ENCODE peak calls at places on chromosomes 11 and 22, in seven cellular contexts. A, B, P, N, Q, Y and V are unnamed samples.

GRCh38 chr11:128629516-128630106 is 42.3 kb upstream of the ETS1 start:
- DNase-seq in A (no peak), B (no peak), P (no peak), N (no peak), Q (no peak), Y (peak; percentile 70), V (no peak)

GRCh38 chr11:71252782-71253730 is 679 bp upstream of the SHANK2 start:
- DNase-seq in A (no peak), B (no peak), P (peak; percentile 46), N (peak; percentile 94), Q (no peak), Y (no peak), V (peak; percentile 81)

GRCh38 chr11:112087212-112087611 is 539 bp downstream of the SDHD start:
- DNase-seq in A (no peak), B (no peak), P (no peak), N (no peak), Q (no peak), Y (no peak), V (no peak)

GRCh38 chr11:84905411-84905810 is 721.7 kb downstream of the DLG2 start:
- DNase-seq in A (peak; percentile 13), B (no peak), P (no peak), N (no peak), Q (no peak), Y (no peak), V (no peak)

GRCh38 chr11:62242021-62242420 is at the start of gene SCGB1D2:
- DNase-seq in A (peak; percentile 74), B (no peak), P (no peak), N (no peak), Q (no peak), Y (no peak), V (no peak)

GRCh38 chr11:119615003-119615878 is 113.8 kb downstream of the NECTIN1 start:
- DNase-seq in A (peak; percentile 67), B (no peak), P (no peak), N (peak; percentile 84), Q (no peak), Y (no peak), V (peak; percentile 34)

GRCh38 chr11:71176812-71177211 is 75.6 kb downstream of the SHANK2 start:
- DNase-seq in A (no peak), B (no peak), P (no peak), N (peak; percentile 17), Q (no peak), Y (no peak), V (no peak)

GRCh38 chr22:26406118-26406517 is 22.9 kb upstream of the ASPHD2 start:
- DNase-seq in A (no peak), B (no peak), P (no peak), N (no peak), Q (no peak), Y (no peak), V (no peak)

GRCh38 chr11:125952973-125953372 is 7.1 kb downstream of the VSIG10L2 start:
- DNase-seq in A (peak; percentile 48), B (peak; percentile 92), P (no peak), N (no peak), Q (no peak), Y (no peak), V (peak; percentile 84)

GRCh38 chr11:1839924-1840779 is 1.4 kb downstream of the TNNI2 start:
- DNase-seq in A (no peak), B (no peak), P (peak; percentile 69), N (no peak), Q (no peak), Y (no peak), V (no peak)

GRCh38 chr11:13333456-13333957 is 55.9 kb downstream of the BMAL1 start:
- DNase-seq in A (peak; percentile 84), B (no peak), P (no peak), N (no peak), Q (no peak), Y (no peak), V (no peak)

GRCh38 chr11:29282088-29282487 is 734.7 kb downstream of the KCNA4 start:
- DNase-seq in A (peak; percentile 96), B (no peak), P (no peak), N (peak; percentile 92), Q (no peak), Y (no peak), V (no peak)

GRCh38 chr11:64233913-64234839 is at the start of gene VEGFB:
- DNase-seq in A (peak; percentile 58), B (peak; percentile 91), P (peak; percentile 72), N (peak; percentile 58), Q (no peak), Y (peak; percentile 94), V (peak; percentile 91)

GRCh38 chr11:87779276-87780067 is 395.8 kb downstream of the RAB38 start:
- DNase-seq in A (no peak), B (no peak), P (no peak), N (no peak), Q (no peak), Y (no peak), V (no peak)

GRCh38 chr11:23359297-23359696 is 499.0 kb upstream of the CCDC179 start:
- DNase-seq in A (peak; percentile 0), B (no peak), P (no peak), N (peak; percentile 88), Q (no peak), Y (no peak), V (no peak)

GRCh38 chr11:106787454-106787853 is 230.8 kb downstream of the GUCY1A2 start:
- DNase-seq in A (no peak), B (no peak), P (no peak), N (no peak), Q (no peak), Y (no peak), V (no peak)

GRCh38 chr11:68003846-68004550 is at the start of gene UNC93B1:
- DNase-seq in A (peak; percentile 83), B (peak; percentile 94), P (peak; percentile 92), N (peak; percentile 78), Q (peak; percentile 70), Y (peak; percentile 96), V (peak; percentile 97)

GRCh38 chr11:76805206-76805913 is 22.2 kb downstream of the TSKU start:
- DNase-seq in A (peak; percentile 41), B (no peak), P (peak; percentile 28), N (peak; percentile 71), Q (no peak), Y (peak; percentile 87), V (peak; percentile 62)

GRCh38 chr11:134802116-134802515 is 390.1 kb upstream of the B3GAT1 start:
- DNase-seq in A (no peak), B (no peak), P (no peak), N (no peak), Q (no peak), Y (no peak), V (no peak)

GRCh38 chr11:111376453-111376871 is 2.6 kb downstream of the POU2AF1 start:
- DNase-seq in A (peak; percentile 65), B (no peak), P (no peak), N (no peak), Q (no peak), Y (peak; percentile 71), V (no peak)

GRCh38 chr11:102318469-102318868 is 1.2 kb downstream of the BIRC3 start:
- DNase-seq in A (peak; percentile 87), B (no peak), P (no peak), N (no peak), Q (no peak), Y (peak; percentile 84), V (no peak)

GRCh38 chr22:30114356-30114755 is 34.1 kb downstream of the HORMAD2 start:
- DNase-seq in A (no peak), B (no peak), P (no peak), N (peak; percentile 7), Q (no peak), Y (no peak), V (no peak)

GRCh38 chr22:32600184-32600583 is 125.6 kb downstream of the FBXO7 start:
- DNase-seq in A (no peak), B (no peak), P (no peak), N (no peak), Q (no peak), Y (no peak), V (no peak)

GRCh38 chr11:85076535-85077330 is 550.4 kb downstream of the DLG2 start:
- DNase-seq in A (peak; percentile 29), B (no peak), P (no peak), N (no peak), Q (no peak), Y (no peak), V (no peak)

GRCh38 chr22:22167791-22168189 is 76.8 kb upstream of the VPREB1 start:
- DNase-seq in A (no peak), B (no peak), P (no peak), N (no peak), Q (no peak), Y (no peak), V (no peak)

GRCh38 chr11:13339196-13340153 is 61.9 kb downstream of the BMAL1 start:
- DNase-seq in A (peak; percentile 74), B (no peak), P (peak; percentile 36), N (peak; percentile 94), Q (no peak), Y (no peak), V (no peak)

GRCh38 chr11:57547854-57548377 is 10.5 kb downstream of the SMTNL1 start:
- DNase-seq in A (no peak), B (no peak), P (no peak), N (no peak), Q (no peak), Y (no peak), V (no peak)

GRCh38 chr11:12454782-12455181 is 77.4 kb downstream of the PARVA start:
- DNase-seq in A (no peak), B (no peak), P (no peak), N (no peak), Q (no peak), Y (no peak), V (no peak)

GRCh38 chr22:30490399-30490798 is 15.1 kb downstream of the SEC14L4 start:
- DNase-seq in A (no peak), B (no peak), P (no peak), N (no peak), Q (no peak), Y (no peak), V (no peak)

GRCh38 chr22:44029069-44029468 is 5.0 kb downstream of the PARVB start:
- DNase-seq in A (no peak), B (no peak), P (no peak), N (no peak), Q (no peak), Y (no peak), V (no peak)

GRCh38 chr22:40023226-40023925 is 28.6 kb downstream of the FAM83F start:
- DNase-seq in A (no peak), B (no peak), P (no peak), N (no peak), Q (no peak), Y (no peak), V (no peak)